ENCODE peak calls at places on chromosomes 5 and 9, in eight cellular contexts. Z is AG04449; O is CD8-positive, alpha-beta T cell; B is left ventricle myocardium inferior; L is pancreas; H is cardiac fibroblast; Y is choroid plexus epithelial cell; S is IMR-90. W is an unnamed sample.

GRCh38 chr5:37132646-37133045 is 116.5 kb downstream of the CPLANE1 start:
- DNase-seq in Z (no peak), O (no peak), B (no peak), L (no peak), H (peak; percentile 29), Y (peak; percentile 23), S (peak; percentile 70), W (no peak)

GRCh38 chr9:14068690-14069089 is 245.3 kb downstream of the NFIB start:
- DNase-seq in Z (no peak), O (no peak), B (no peak), L (no peak), H (no peak), Y (no peak), S (no peak), W (no peak)

GRCh38 chr5:41270423-41271251 is 57.3 kb upstream of the C6 start:
- DNase-seq in Z (no peak), O (no peak), B (peak; percentile 26), L (no peak), H (peak; percentile 83), Y (peak; percentile 87), S (peak; percentile 76), W (peak; percentile 18)

GRCh38 chr5:108409781-108410180 is 27.9 kb upstream of the FBXL17 start:
- DNase-seq in Z (no peak), O (no peak), B (no peak), L (no peak), H (no peak), Y (no peak), S (no peak), W (no peak)

GRCh38 chr5:88251048-88251711 is 17.5 kb downstream of the TMEM161B start:
- DNase-seq in Z (no peak), O (no peak), B (no peak), L (no peak), H (peak; percentile 54), Y (peak; percentile 84), S (peak; percentile 52), W (no peak)

GRCh38 chr5:67303356-67303755 is 106.8 kb upstream of the CD180 start:
- DNase-seq in Z (no peak), O (no peak), B (no peak), L (no peak), H (peak; percentile 84), Y (no peak), S (peak; percentile 40), W (no peak)

GRCh38 chr5:169591636-169592035 is 8.1 kb downstream of the SPDL1 start:
- DNase-seq in Z (no peak), O (no peak), B (no peak), L (no peak), H (peak; percentile 36), Y (peak; percentile 57), S (peak; percentile 88), W (no peak)

GRCh38 chr9:136059851-136060670 is 35.0 kb downstream of the NACC2 start:
- DNase-seq in Z (peak; percentile 80), O (no peak), B (peak; percentile 12), L (no peak), H (peak; percentile 6), Y (peak; percentile 22), S (peak; percentile 62), W (no peak)

GRCh38 chr9:93086445-93087224 is 9.4 kb upstream of the CARD19 start:
- DNase-seq in Z (no peak), O (no peak), B (no peak), L (peak; percentile 13), H (no peak), Y (no peak), S (no peak), W (no peak)

GRCh38 chr5:74895906-74896305 is 29.7 kb upstream of the FAM169A start:
- DNase-seq in Z (peak; percentile 59), O (no peak), B (peak; percentile 77), L (peak; percentile 62), H (peak; percentile 20), Y (peak; percentile 24), S (peak; percentile 59), W (peak; percentile 88)

GRCh38 chr9:74800226-74800625 is 87.5 kb downstream of the TRPM6 start:
- DNase-seq in Z (no peak), O (no peak), B (no peak), L (no peak), H (no peak), Y (no peak), S (no peak), W (no peak)

GRCh38 chr9:70408393-70409040 is 5.9 kb downstream of the KLF9 start:
- DNase-seq in Z (no peak), O (no peak), B (no peak), L (no peak), H (no peak), Y (no peak), S (no peak), W (no peak)

GRCh38 chr5:180399931-180400330 is 46.8 kb upstream of the GFPT2 start:
- DNase-seq in Z (no peak), O (no peak), B (no peak), L (no peak), H (no peak), Y (no peak), S (no peak), W (no peak)

GRCh38 chr5:173581408-173582197 is 34.8 kb downstream of the BOD1 start:
- DNase-seq in Z (no peak), O (peak; percentile 24), B (no peak), L (peak; percentile 74), H (peak; percentile 46), Y (peak; percentile 48), S (peak; percentile 27), W (no peak)

GRCh38 chr9:131942076-131942720 is 137.5 kb downstream of the MED27 start:
- DNase-seq in Z (no peak), O (no peak), B (no peak), L (no peak), H (peak; percentile 26), Y (no peak), S (peak; percentile 36), W (no peak)

GRCh38 chr5:91477408-91477807 is 94.3 kb upstream of the ARRDC3 start:
- DNase-seq in Z (no peak), O (no peak), B (no peak), L (no peak), H (no peak), Y (no peak), S (no peak), W (no peak)

GRCh38 chr5:133245191-133246052 is 193.6 kb downstream of the HSPA4 start:
- DNase-seq in Z (peak; percentile 53), O (no peak), B (no peak), L (no peak), H (peak; percentile 92), Y (peak; percentile 89), S (peak; percentile 99), W (peak; percentile 60)

GRCh38 chr5:16735092-16735970 is 118.5 kb upstream of the RETREG1 start:
- DNase-seq in Z (no peak), O (no peak), B (no peak), L (no peak), H (peak; percentile 2), Y (no peak), S (no peak), W (peak; percentile 15)
- H3K4me3 ChIP-seq in Z (no peak overlapping the region), O (no peak overlapping the region), B (no peak overlapping the region), L (no peak overlapping the region), H (no peak overlapping the region), Y (no peak overlapping the region), S (no peak overlapping the region), W (no peak overlapping the region)

DNA sequence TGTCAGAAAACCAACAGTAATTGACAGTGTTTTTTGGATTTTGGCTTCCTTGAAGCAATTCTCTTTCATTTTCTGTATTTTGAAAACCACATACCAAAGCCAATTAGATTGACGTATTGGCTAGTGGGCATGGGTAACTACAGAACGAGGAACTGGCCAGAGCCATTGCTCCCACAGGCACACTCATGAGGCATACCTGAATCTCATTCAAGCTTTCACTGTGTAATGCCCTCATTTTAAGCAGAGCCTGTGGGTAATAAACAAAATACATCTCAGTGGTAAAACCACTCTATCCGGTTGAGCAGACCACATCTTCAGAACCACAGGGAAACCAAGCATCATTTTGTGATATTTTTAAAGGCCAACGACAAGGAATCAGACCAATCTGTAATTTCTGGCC is 394.1 kb downstream of the ZNF608 start:
- DNase-seq in Z (no peak), O (no peak), B (no peak), L (no peak), H (no peak), Y (no peak), S (no peak), W (no peak)
- H3K4me3 ChIP-seq in Z (no peak overlapping the region), O (no peak overlapping the region), B (no peak overlapping the region), L (no peak overlapping the region), H (no peak overlapping the region), Y (no peak overlapping the region), S (no peak overlapping the region), W (no peak overlapping the region)

DNA sequence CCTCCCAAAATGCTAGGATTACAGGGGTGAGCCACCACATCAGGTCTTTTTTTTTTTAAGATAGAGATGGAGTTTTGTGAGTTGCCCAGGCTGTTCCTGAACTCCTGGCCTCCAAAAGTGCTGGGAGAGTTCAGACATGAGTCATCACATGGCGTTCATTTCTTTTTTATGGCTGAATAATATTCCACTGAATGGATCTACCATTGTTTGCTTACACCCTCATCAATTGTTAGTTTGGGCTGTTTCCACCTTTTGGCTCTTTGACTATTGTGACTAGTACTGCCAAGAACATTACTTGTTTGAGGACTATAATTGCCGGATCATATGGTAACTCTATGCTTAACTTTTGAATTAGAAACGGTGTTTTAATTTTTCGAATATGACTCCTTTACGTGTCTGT is 787 bp upstream of the N4BP3 start:
- DNase-seq in Z (no peak), O (no peak), B (no peak), L (no peak), H (no peak), Y (no peak), S (no peak), W (no peak)
- H3K4me3 ChIP-seq in Z (no peak overlapping the region), O (no peak overlapping the region), B (peak overlapping the region; percentile 72), L (no peak overlapping the region), H (no peak overlapping the region), Y (no peak overlapping the region), S (no peak overlapping the region), W (no peak overlapping the region)

GRCh38 chr9:88197016-88197415 is 58.7 kb upstream of the SPATA31C2 start:
- DNase-seq in Z (peak; percentile 36), O (no peak), B (no peak), L (no peak), H (peak; percentile 65), Y (peak; percentile 88), S (peak; percentile 75), W (no peak)

GRCh38 chr9:88196456-88196855 is 58.2 kb upstream of the SPATA31C2 start:
- DNase-seq in Z (no peak), O (no peak), B (no peak), L (no peak), H (no peak), Y (no peak), S (no peak), W (peak; percentile 62)

GRCh38 chr9:88202321-88202720 is 64.0 kb upstream of the SPATA31C2 start:
- DNase-seq in Z (no peak), O (no peak), B (no peak), L (no peak), H (no peak), Y (peak; percentile 59), S (no peak), W (no peak)

GRCh38 chr9:88197781-88198345 is 59.6 kb upstream of the SPATA31C2 start:
- DNase-seq in Z (peak; percentile 78), O (no peak), B (no peak), L (no peak), H (peak; percentile 81), Y (peak; percentile 88), S (peak; percentile 87), W (peak; percentile 63)

DNA sequence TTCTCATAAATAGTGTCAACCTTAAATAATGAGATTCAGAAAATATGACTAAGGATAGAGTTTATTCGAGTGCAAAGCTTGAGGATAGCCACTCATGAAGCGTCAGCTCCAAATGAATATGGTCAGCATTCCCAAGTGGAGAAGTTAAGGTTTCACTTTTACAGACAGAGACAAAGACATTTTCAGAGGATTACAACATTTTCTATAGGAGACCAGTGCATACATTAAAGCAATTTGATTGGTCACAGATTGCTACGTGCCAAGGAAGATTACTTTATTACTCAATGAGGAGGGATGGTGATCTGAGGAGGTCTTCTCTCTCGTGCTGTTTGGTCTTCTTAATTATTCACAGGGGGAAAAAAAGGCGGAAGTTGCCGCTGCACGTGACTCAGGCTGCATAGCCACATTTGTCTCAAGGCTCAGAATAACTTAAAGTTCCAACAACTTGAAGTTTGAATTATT is 60.1 kb upstream of the SPATA31C2 start:
- DNase-seq in Z (peak; percentile 36), O (no peak), B (no peak), L (no peak), H (peak; percentile 28), Y (peak; percentile 27), S (peak; percentile 72), W (no peak)
- H3K4me3 ChIP-seq in Z (peak overlapping the region; percentile 42), O (no peak overlapping the region), B (peak overlapping the region; percentile 37), L (no peak overlapping the region), H (no peak overlapping the region), Y (no peak overlapping the region), S (peak overlapping the region; percentile 42), W (peak overlapping the region; percentile 46)